ENCODE peak calls at places on chromosomes 13 and 19, in five cellular contexts. K is A549, Y is HepG2, R is H1, F is GM12878. E is an unnamed sample.
A peak's percentile ranks its signal among the peaks of the same experiment; 100 is the strongest.

GRCh38 chr19:23254141-23254910 is 4.1 kb upstream of the ZNF724 start:
- DNase-seq in K (no peak), Y (no peak), R (no peak), F (no peak), E (no peak)

GRCh38 chr19:22530042-22530441 is 104.1 kb upstream of the ZNF492 start:
- DNase-seq in K (no peak), Y (no peak), R (no peak), F (no peak), E (no peak)

GRCh38 chr19:18232540-18233223 is 6.4 kb upstream of the PDE4C start:
- DNase-seq in K (no peak), Y (no peak), R (peak; percentile 89), F (no peak), E (peak; percentile 74)

GRCh38 chr19:23259961-23260360 is 9.8 kb upstream of the ZNF724 start:
- DNase-seq in K (no peak), Y (no peak), R (no peak), F (no peak), E (no peak)

GRCh38 chr13:110777251-110777820 is 63.8 kb downstream of the ING1 start:
- DNase-seq in K (no peak), Y (peak; percentile 69), R (no peak), F (no peak), E (no peak)

GRCh38 chr13:53137777-53138176 is 109.2 kb downstream of the OLFM4 start:
- DNase-seq in K (no peak), Y (no peak), R (no peak), F (no peak), E (no peak)

GRCh38 chr13:46207828-46208227 is 3.9 kb upstream of the LRRC63 start:
- DNase-seq in K (no peak), Y (no peak), R (no peak), F (no peak), E (no peak)

GRCh38 chr13:114067886-114068722 is 64.3 kb downstream of the RASA3 start:
- DNase-seq in K (no peak), Y (no peak), R (no peak), F (no peak), E (no peak)

GRCh38 chr13:59261928-59262488 is 901.7 kb downstream of the DIAPH3 start:
- DNase-seq in K (no peak), Y (peak; percentile 4), R (peak; percentile 49), F (no peak), E (no peak)

GRCh38 chr13:36377822-36378480 is 31.8 kb upstream of the SPART start:
- DNase-seq in K (no peak), Y (no peak), R (no peak), F (no peak), E (no peak)

GRCh38 chr19:12555456-12555930 is 4.2 kb upstream of the ZNF564 start:
- DNase-seq in K (no peak), Y (no peak), R (peak; percentile 77), F (no peak), E (no peak)

GRCh38 chr13:98443329-98443728 is 133.6 kb downstream of the STK24 start:
- DNase-seq in K (no peak), Y (no peak), R (no peak), F (no peak), E (no peak)

GRCh38 chr19:3075605-3076431 is 13.5 kb upstream of the TLE5 start:
- DNase-seq in K (no peak), Y (no peak), R (peak; percentile 91), F (no peak), E (peak; percentile 75)

GRCh38 chr19:13014101-13014920 is 19.0 kb downstream of the NFIX start:
- DNase-seq in K (no peak), Y (no peak), R (peak; percentile 71), F (no peak), E (peak; percentile 16)

GRCh38 chr13:45510671-45511070 is 45.9 kb downstream of the COG3 start:
- DNase-seq in K (no peak), Y (no peak), R (no peak), F (no peak), E (no peak)

GRCh38 chr19:40347476-40348124 is 597 bp downstream of the C19orf47 start:
- DNase-seq in K (no peak), Y (no peak), R (no peak), F (no peak), E (no peak)

GRCh38 chr19:40342644-40343311 is 5.4 kb downstream of the C19orf47 start:
- DNase-seq in K (no peak), Y (no peak), R (no peak), F (no peak), E (no peak)

GRCh38 chr19:40348961-40349507 is 539 bp downstream of the PLD3 start:
- DNase-seq in K (peak; percentile 89), Y (peak; percentile 8), R (no peak), F (no peak), E (peak; percentile 43)

GRCh38 chr19:40344422-40344821 is 3.8 kb downstream of the C19orf47 start:
- DNase-seq in K (no peak), Y (no peak), R (no peak), F (no peak), E (no peak)

GRCh38 chr19:40348125-40348913 is at the start of the genes C19orf47 and PLD3:
- DNase-seq in K (peak; percentile 100), Y (peak; percentile 97), R (peak; percentile 96), F (peak; percentile 97), E (peak; percentile 100)
- TF ChIP-seq POLR2A in K (peak; percentile 99), Y (peak; percentile 81), R (no peak), F (peak; percentile 96), E (peak; percentile 84)

DNA sequence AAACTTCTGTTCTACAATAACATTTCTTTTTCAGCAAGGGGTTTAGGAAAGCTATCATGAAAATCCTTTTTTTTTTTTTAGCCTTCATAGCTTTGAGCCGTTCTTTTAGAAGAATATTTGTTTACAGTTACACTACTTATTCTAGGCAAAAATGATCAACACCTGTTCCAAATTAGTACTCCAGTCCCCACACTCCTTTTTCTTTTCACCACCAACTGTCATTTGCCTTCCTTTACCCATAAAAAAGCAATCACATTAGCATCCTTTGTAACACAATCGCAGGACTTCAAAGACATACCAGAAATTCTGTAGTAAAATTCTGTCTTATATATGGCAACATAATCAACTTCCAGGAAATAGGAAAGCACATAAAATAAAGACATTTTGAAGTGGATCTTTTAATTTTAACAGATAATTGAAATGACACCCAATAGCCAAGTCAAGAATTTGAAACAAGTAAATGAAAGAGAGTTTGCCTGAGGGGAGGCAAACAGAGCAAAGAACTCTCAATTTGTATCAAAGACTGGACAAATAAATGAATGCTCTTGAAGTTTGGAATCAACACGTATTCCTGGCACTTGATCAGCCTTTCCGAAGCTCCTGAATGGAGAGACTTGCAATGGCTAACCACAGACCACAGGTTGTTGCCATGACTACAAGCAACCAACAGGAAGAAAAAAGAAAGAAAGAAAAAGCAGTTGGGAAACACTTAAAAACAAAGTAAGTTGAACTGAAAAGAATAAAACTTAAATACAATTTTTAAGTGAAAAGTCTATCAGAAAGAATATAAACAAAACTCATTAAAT is 206.8 kb downstream of the PCDH9 start:
- DNase-seq in K (peak; percentile 3), Y (no peak), R (no peak), F (no peak), E (no peak)
- TF ChIP-seq CHD2 in K (no peak), Y (no peak), R (no peak), F (no peak), E (no peak)

GRCh38 chr19:17075035-17075859 is at the start of the genes HAUS8 and MYO9B:
- DNase-seq in K (peak; percentile 76), Y (peak; percentile 96), R (peak; percentile 98), F (peak; percentile 95), E (peak; percentile 100)
- TF ChIP-seq POLR2A in K (peak; percentile 52), Y (peak; percentile 77), R (no peak), F (peak; percentile 85), E (peak; percentile 98)

GRCh38 chr13:75136151-75136550 is 345.8 kb downstream of the TBC1D4 start:
- DNase-seq in K (no peak), Y (no peak), R (no peak), F (no peak), E (no peak)

GRCh38 chr13:75137911-75138571 is 343.9 kb downstream of the TBC1D4 start:
- DNase-seq in K (no peak), Y (no peak), R (no peak), F (no peak), E (no peak)

GRCh38 chr13:75139291-75139690 is 342.7 kb downstream of the TBC1D4 start:
- DNase-seq in K (no peak), Y (no peak), R (no peak), F (no peak), E (no peak)

GRCh38 chr13:75132800-75133695 is 348.9 kb downstream of the TBC1D4 start:
- DNase-seq in K (no peak), Y (no peak), R (no peak), F (no peak), E (no peak)

GRCh38 chr13:75135325-75135825 is 346.6 kb downstream of the TBC1D4 start:
- DNase-seq in K (no peak), Y (no peak), R (no peak), F (no peak), E (no peak)
- TF ChIP-seq CHD2 in K (no peak), Y (no peak), R (no peak), F (no peak), E (no peak)

DNA sequence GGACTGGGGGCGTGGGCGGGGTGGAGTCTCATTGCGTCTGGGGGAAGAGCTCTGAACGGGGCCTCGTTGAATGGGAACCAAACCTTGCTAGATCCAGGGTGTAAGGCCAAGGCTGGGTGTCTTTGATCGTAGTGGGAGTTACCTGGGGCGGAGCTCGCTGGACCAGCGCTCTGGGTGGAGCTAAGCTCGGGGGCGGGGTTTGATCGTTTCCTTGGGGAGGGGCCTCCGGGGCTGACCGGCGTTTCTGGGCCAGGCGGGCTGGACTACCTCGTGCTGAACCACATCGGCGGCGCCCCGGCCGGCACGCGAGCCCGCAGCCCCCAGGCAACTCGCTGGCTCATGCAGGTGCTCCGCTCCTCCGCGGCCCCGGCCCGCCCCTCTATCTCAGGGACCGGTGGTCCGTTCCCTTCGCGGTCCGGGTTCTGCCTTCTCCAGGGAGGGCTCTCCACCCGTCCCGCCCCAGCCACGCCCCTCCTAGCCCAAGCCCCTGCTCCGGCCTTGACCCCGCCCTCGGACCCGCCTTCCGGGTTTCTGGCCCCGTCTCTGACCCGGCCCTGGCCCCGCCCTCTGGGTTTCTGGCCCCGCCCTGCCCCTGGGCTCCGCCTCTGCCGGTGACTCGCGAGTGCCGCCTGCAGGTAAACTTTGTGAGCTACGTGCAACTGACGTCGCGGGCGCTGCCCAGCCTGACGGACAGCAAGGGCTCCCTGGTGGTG is 3.3 kb upstream of the RPL36 start:
- DNase-seq in K (peak; percentile 74), Y (peak; percentile 87), R (peak; percentile 100), F (peak; percentile 73), E (peak; percentile 96)
- TF ChIP-seq POLR2A in K (no peak), Y (peak; percentile 32), R (no peak), F (peak; percentile 60), E (peak; percentile 80)

GRCh38 chr13:32048816-32049215 is 17.2 kb downstream of the FRY start:
- DNase-seq in K (no peak), Y (peak; percentile 43), R (no peak), F (no peak), E (no peak)

GRCh38 chr13:32047088-32047487 is 15.5 kb downstream of the FRY start:
- DNase-seq in K (no peak), Y (no peak), R (no peak), F (no peak), E (no peak)

GRCh38 chr13:32047796-32048195 is 16.2 kb downstream of the FRY start:
- DNase-seq in K (no peak), Y (no peak), R (no peak), F (no peak), E (no peak)

GRCh38 chr13:32045537-32045936 is 14.0 kb downstream of the FRY start:
- DNase-seq in K (no peak), Y (no peak), R (no peak), F (no peak), E (no peak)

GRCh38 chr13:32045963-32046785 is 14.6 kb downstream of the FRY start:
- DNase-seq in K (no peak), Y (peak; percentile 92), R (no peak), F (no peak), E (no peak)
- TF ChIP-seq CHD2 in K (no peak), Y (no peak), R (no peak), F (no peak), E (no peak)

E was measured in K562.